ENCODE peak calls at places on chromosomes 11 and 22, in eight cellular contexts. W is ACHN, Z is NCI-H1105, X is right lobe of liver, M is upper lobe of right lung, N is mucosa of gallbladder, U is HAP-1, B is EH. G is an unnamed sample.

GRCh38 chr11:63761870-63762661 is 6.5 kb downstream of the ZFTA start:
- DNase-seq in W (no peak), Z (peak), X (peak), M (no peak), N (no peak), U (peak), B (no peak), G (no peak)

GRCh38 chr11:8987446-8987845 is 16.4 kb downstream of the NRIP3 start:
- DNase-seq in W (no peak), Z (no peak), X (no peak), M (no peak), N (no peak), U (no peak), B (no peak), G (no peak)

GRCh38 chr11:83336993-83337392 is 50.8 kb upstream of the CCDC90B start:
- DNase-seq in W (no peak), Z (no peak), X (no peak), M (no peak), N (no peak), U (no peak), B (no peak), G (no peak)

GRCh38 chr11:6418199-6418957 is 516 bp downstream of the APBB1 start:
- DNase-seq in W (no peak), Z (no peak), X (no peak), M (no peak), N (no peak), U (no peak), B (peak), G (peak)

GRCh38 chr11:71454470-71455113 is 1.6 kb downstream of the NADSYN1 start:
- DNase-seq in W (no peak), Z (no peak), X (no peak), M (no peak), N (peak), U (no peak), B (no peak), G (peak)

GRCh38 chr22:46064966-46065666 is 85.2 kb upstream of the PPARA start:
- DNase-seq in W (no peak), Z (no peak), X (no peak), M (peak), N (no peak), U (peak), B (peak), G (no peak)

GRCh38 chr11:36352919-36353318 is 56.8 kb downstream of the PRR5L start:
- DNase-seq in W (no peak), Z (no peak), X (no peak), M (no peak), N (no peak), U (no peak), B (no peak), G (no peak)

GRCh38 chr22:49210606-49211005 is 617.1 kb downstream of the BRD1 start:
- DNase-seq in W (no peak), Z (no peak), X (peak), M (peak), N (no peak), U (no peak), B (no peak), G (no peak)

GRCh38 chr11:3123316-3123715 is 41.8 kb downstream of the OSBPL5 start:
- DNase-seq in W (no peak), Z (peak), X (peak), M (peak), N (peak), U (no peak), B (no peak), G (peak)

GRCh38 chr11:75642402-75643113 is 26.3 kb downstream of the MAP6 start:
- DNase-seq in W (no peak), Z (no peak), X (no peak), M (no peak), N (no peak), U (no peak), B (no peak), G (no peak)

G was measured in thyroid gland.